ENCODE peak calls at places on chromosomes 6 and 20, in six cellular contexts. P, A, C, W, T and S are unnamed samples.

GRCh38 chr6:140752234-140752633 is 1377.8 kb upstream of the CITED2 start:
- DNase-seq in P (no peak), A (no peak), C (no peak), W (no peak), T (no peak), S (no peak)

GRCh38 chr6:52981215-52981910 is 13.7 kb downstream of the GSTA4 start:
- DNase-seq in P (no peak), A (no peak), C (no peak), W (no peak), T (no peak), S (no peak)

GRCh38 chr20:30484009-30484748 is 773.3 kb upstream of the DEFB115 start:
- DNase-seq in P (no peak), A (no peak), C (no peak), W (no peak), T (no peak), S (no peak)

GRCh38 chr6:141562181-141562800 is 570.4 kb upstream of the GJE1 start:
- DNase-seq in P (peak), A (peak), C (no peak), W (no peak), T (peak), S (no peak)

GRCh38 chr20:11270566-11270965 is 596.8 kb upstream of the JAG1 start:
- DNase-seq in P (peak), A (no peak), C (no peak), W (no peak), T (no peak), S (no peak)

GRCh38 chr20:774016-774679 is 5.8 kb upstream of the SLC52A3 start:
- DNase-seq in P (no peak), A (no peak), C (no peak), W (no peak), T (no peak), S (no peak)

GRCh38 chr6:28742668-28743270 is 181.0 kb downstream of the TRIM27 start:
- DNase-seq in P (peak), A (peak), C (peak), W (no peak), T (no peak), S (no peak)

GRCh38 chr20:34066476-34067090 is 45.5 kb downstream of the EIF2S2 start:
- DNase-seq in P (no peak), A (no peak), C (no peak), W (peak), T (no peak), S (no peak)

GRCh38 chr6:24004062-24004461 is 122.0 kb upstream of the NRSN1 start:
- DNase-seq in P (no peak), A (no peak), C (no peak), W (no peak), T (no peak), S (no peak)

GRCh38 chr6:12164508-12164770 is 125.7 kb upstream of the EDN1 start:
- DNase-seq in P (no peak), A (no peak), C (no peak), W (no peak), T (no peak), S (no peak)

GRCh38 chr6:31614674-31615578 is at the start of gene AIF1:
- DNase-seq in P (no peak), A (no peak), C (no peak), W (no peak), T (no peak), S (peak)

GRCh38 chr6:11845664-11846577 is 67.3 kb upstream of the ADTRP start:
- DNase-seq in P (no peak), A (no peak), C (peak), W (no peak), T (no peak), S (no peak)

GRCh38 chr20:63096681-63097335 is 90.0 kb upstream of the BHLHE23 start:
- DNase-seq in P (peak), A (peak), C (no peak), W (no peak), T (peak), S (peak)

GRCh38 chr6:73985891-73986290 is 289.9 kb downstream of the CD109 start:
- DNase-seq in P (no peak), A (no peak), C (peak), W (peak), T (no peak), S (no peak)

GRCh38 chr20:58149412-58150091 is 78.9 kb downstream of the ANKRD60 start:
- DNase-seq in P (no peak), A (no peak), C (peak), W (no peak), T (no peak), S (no peak)

GRCh38 chr6:73691512-73691911 is 4.5 kb upstream of the CD109 start:
- DNase-seq in P (no peak), A (no peak), C (no peak), W (no peak), T (no peak), S (no peak)

GRCh38 chr6:44829811-44830210 is 442.3 kb downstream of the CDC5L start:
- DNase-seq in P (no peak), A (no peak), C (no peak), W (no peak), T (no peak), S (no peak)

GRCh38 chr20:3710703-3711417 is 1.5 kb downstream of the SIGLEC1 start:
- DNase-seq in P (peak), A (peak), C (peak), W (no peak), T (peak), S (no peak)

GRCh38 chr20:54208492-54209044 is 681 bp downstream of the PFDN4 start:
- DNase-seq in P (no peak), A (no peak), C (peak), W (no peak), T (no peak), S (no peak)

GRCh38 chr6:154518386-154518785 is 7.9 kb upstream of the CNKSR3 start:
- DNase-seq in P (no peak), A (no peak), C (no peak), W (no peak), T (no peak), S (no peak)

GRCh38 chr20:62953839-62954703 is 1.6 kb downstream of the SLC17A9 start:
- DNase-seq in P (peak), A (peak), C (no peak), W (no peak), T (peak), S (peak)

GRCh38 chr6:45896783-45897441 is 118.7 kb downstream of the CLIC5 start:
- DNase-seq in P (no peak), A (no peak), C (no peak), W (peak), T (no peak), S (no peak)

GRCh38 chr20:2616634-2617033 is 35.8 kb upstream of the NOP56 start:
- DNase-seq in P (no peak), A (no peak), C (no peak), W (no peak), T (no peak), S (no peak)

GRCh38 chr6:123550052-123550617 is 86.6 kb downstream of the TRDN start:
- DNase-seq in P (no peak), A (no peak), C (no peak), W (no peak), T (no peak), S (no peak)

GRCh38 chr6:130306377-130306776 is 59.4 kb upstream of the TMEM200A start:
- DNase-seq in P (no peak), A (no peak), C (no peak), W (no peak), T (no peak), S (no peak)

GRCh38 chr6:4829089-4829488 is 52.9 kb downstream of the CDYL start:
- DNase-seq in P (no peak), A (no peak), C (no peak), W (no peak), T (no peak), S (no peak)

GRCh38 chr20:21077809-21078345 is 28.3 kb downstream of the LINC00237 start:
- DNase-seq in P (no peak), A (no peak), C (no peak), W (no peak), T (no peak), S (no peak)

GRCh38 chr6:133512410-133513016 is 271.4 kb downstream of the EYA4 start:
- DNase-seq in P (peak), A (peak), C (peak), W (no peak), T (peak), S (no peak)

GRCh38 chr6:71982385-71982784 is 96.0 kb downstream of the RIMS1 start:
- DNase-seq in P (no peak), A (no peak), C (no peak), W (no peak), T (no peak), S (no peak)

GRCh38 chr20:47677314-47678129 is 107.8 kb downstream of the SULF2 start:
- DNase-seq in P (peak), A (peak), C (peak), W (no peak), T (no peak), S (no peak)

DNA sequence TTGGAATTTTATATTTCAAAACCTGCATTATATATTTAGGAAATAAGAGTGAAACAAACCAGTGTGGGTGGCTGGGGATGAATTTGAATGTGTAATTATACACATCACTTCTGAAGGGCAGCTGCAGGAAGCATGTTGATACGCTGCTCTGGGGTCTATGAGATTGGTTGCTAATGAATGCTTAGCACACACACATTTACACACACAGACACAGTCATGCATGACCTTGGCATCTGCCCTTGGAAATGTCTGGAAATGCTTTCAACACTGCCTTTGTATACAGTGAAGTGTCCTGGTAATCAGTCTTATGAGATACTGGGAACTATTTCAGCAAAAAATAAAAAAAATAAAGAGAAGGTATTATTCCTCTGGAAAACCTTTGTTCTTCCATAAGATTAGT is 83.4 kb downstream of the ELOVL4 start:
- DNase-seq in P (no peak), A (no peak), C (no peak), W (no peak), T (no peak), S (no peak)
- TF ChIP-seq CTCF in P (no peak), A (no peak), C (no peak), W (no peak), T (no peak), S (no peak)

DNA sequence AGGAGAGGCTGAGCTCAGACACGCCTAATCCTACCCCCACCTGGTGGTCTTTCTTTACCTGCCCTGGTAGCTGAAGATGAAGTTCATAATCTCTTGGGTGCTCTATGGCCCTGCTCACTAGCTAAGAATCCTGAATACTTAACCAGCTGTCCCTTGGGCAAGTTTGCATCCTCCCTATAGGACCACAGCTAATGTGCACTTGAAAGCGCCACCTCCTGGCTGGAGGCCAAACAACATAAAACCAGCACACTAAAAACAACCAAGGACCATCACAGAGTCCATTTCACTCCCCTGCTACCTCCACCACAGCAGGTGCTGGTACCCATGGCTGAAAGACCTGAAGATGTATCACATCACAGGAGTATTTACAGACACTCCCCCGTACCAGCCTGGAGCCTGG is 155.5 kb upstream of the SLC24A3 start:
- DNase-seq in P (no peak), A (no peak), C (no peak), W (no peak), T (no peak), S (no peak)
- TF ChIP-seq CTCF in P (peak), A (peak), C (no peak), W (no peak), T (no peak), S (peak)

GRCh38 chr6:138128096-138128495 is 20.9 kb upstream of the PERP start:
- DNase-seq in P (no peak), A (no peak), C (no peak), W (no peak), T (no peak), S (no peak)

GRCh38 chr6:138124096-138124495 is 16.9 kb upstream of the PERP start:
- DNase-seq in P (no peak), A (no peak), C (no peak), W (no peak), T (no peak), S (no peak)

DNA sequence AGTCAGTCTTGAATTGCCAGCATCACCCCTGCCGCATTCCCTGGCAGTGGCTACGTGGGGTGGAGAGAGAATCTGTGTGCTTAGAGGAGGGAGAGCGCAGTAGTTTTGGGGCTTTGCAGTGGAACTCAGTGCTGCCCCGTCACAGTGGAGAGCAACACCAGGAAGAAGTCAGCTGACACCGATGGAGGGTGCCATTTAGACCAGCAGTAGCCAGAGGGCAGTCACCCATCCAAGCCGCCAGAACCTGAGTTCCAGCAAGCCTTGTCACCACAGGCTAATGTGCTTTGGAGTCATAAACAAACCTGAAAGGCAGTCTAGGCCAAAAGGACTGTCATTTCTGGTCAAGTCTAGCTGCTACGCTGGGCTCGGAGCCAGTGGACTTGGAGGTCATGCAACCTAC is 22.0 kb upstream of the PERP start:
- DNase-seq in P (peak), A (no peak), C (no peak), W (no peak), T (no peak), S (no peak)
- TF ChIP-seq CTCF in P (peak), A (no peak), C (no peak), W (no peak), T (no peak), S (no peak)

GRCh38 chr6:109008951-109009760 is 85.5 kb downstream of the SESN1 start:
- DNase-seq in P (peak), A (peak), C (peak), W (peak), T (peak), S (peak)
- TF ChIP-seq CTCF in P (no peak), A (peak), C (no peak), W (no peak), T (peak), S (no peak)

DNA sequence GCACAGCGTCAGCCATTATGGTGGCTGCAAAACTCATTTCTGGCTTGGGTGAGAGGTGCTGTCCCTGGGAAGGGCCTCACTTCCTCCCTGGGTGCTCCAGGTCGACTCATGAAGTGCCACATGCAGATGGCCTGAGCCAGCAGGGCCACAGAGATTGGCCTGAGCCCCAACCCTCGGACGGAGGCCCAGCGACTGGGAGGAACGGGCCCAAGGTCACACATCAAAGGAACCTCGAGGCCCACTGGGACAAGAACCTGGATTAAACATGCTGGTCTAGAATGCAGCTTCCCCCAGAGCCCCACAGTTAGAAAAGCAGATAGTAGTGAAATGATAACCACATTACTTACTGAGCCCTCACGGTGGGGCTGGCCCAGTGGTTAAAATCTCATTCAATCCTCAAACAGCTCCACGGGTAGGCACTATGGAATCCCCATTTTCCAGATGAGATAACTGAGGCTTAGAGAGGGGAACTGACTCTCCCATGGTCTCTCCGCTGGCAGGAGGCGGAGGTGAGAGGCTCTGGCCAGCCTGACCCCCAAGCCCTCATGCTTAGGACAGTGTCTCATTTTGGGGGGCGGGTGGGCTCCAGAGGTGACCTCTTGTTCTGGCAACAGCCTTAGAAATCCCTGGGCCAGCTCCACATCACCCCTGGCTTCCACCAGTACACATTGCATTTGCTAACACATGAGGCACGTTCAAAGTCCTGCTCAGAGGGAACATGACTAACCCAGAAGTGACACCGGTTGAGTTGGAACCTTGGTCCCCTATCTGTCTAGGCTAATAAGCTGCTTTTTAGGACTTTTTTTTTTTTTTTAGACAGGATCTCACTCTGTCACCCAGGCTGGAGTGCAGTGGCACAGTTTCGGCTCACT is 53.0 kb downstream of the SRC start:
- DNase-seq in P (no peak), A (no peak), C (no peak), W (no peak), T (no peak), S (no peak)
- TF ChIP-seq CTCF in P (no peak), A (no peak), C (no peak), W (no peak), T (no peak), S (no peak)